ENCODE peak calls at places on chromosome 4, in four cellular contexts. Y is colonic mucosa, B is dorsolateral prefrontal cortex, G is tibial artery. J is an unnamed sample.

GRCh38 chr4:176886135-176886534 is 93.4 kb upstream of the VEGFC start:
- DNase-seq in G (no peak), Y (no peak), B (no peak), J (no peak)

GRCh38 chr4:70505152-70505748 is 13.1 kb upstream of the AMTN start:
- DNase-seq in G (no peak), B (peak), Y (peak), J (peak)

GRCh38 chr4:174522183-174523002 is at the start of gene HPGD:
- DNase-seq in B (no peak), Y (peak), G (peak), J (peak)

GRCh38 chr4:110157580-110157979 is 40.8 kb downstream of the ELOVL6 start:
- DNase-seq in G (no peak), B (no peak), Y (no peak), J (no peak)

GRCh38 chr4:111722321-111722720 is 422.9 kb upstream of the FAM241A start:
- DNase-seq in Y (no peak), G (no peak), B (no peak), J (no peak)

GRCh38 chr4:169252339-169253086 is 18.2 kb downstream of the SH3RF1 start:
- DNase-seq in Y (no peak), G (no peak), B (no peak), J (no peak)

GRCh38 chr4:38030023-38030422 is 69.8 kb downstream of the PTTG2 start:
- DNase-seq in Y (no peak), B (no peak), G (no peak), J (peak)

GRCh38 chr4:100590308-100590707 is 72.5 kb upstream of the EMCN start:
- DNase-seq in G (no peak), Y (no peak), B (no peak), J (peak)

GRCh38 chr4:73451404-73451803 is 15.4 kb downstream of the AFP start:
- DNase-seq in Y (no peak), B (no peak), G (no peak), J (no peak)

GRCh38 chr4:175807596-175807995 is 4.5 kb downstream of the GPM6A start:
- DNase-seq in B (no peak), Y (no peak), G (no peak), J (no peak)

GRCh38 chr4:111453216-111453615 is 692.0 kb upstream of the FAM241A start:
- DNase-seq in Y (no peak), G (no peak), B (no peak), J (no peak)

GRCh38 chr4:73653695-73654106 is 33.5 kb upstream of the RASSF6 start:
- DNase-seq in B (no peak), Y (peak), G (no peak), J (peak)

GRCh38 chr4:65651031-65651430 is 19.3 kb downstream of the EPHA5 start:
- DNase-seq in G (no peak), Y (no peak), B (no peak), J (no peak)

GRCh38 chr4:75858721-75859120 is 43.5 kb downstream of the PPEF2 start:
- DNase-seq in Y (no peak), G (no peak), B (no peak), J (no peak)

GRCh38 chr4:132592850-132593249 is 556.2 kb upstream of the PCDH10 start:
- DNase-seq in G (no peak), Y (no peak), B (no peak), J (no peak)

GRCh38 chr4:98890698-98891097 is 38.2 kb downstream of the EIF4E start:
- DNase-seq in G (no peak), Y (no peak), B (no peak), J (peak)

GRCh38 chr4:89788243-89789072 is 48.5 kb downstream of the SNCA start:
- DNase-seq in Y (no peak), G (no peak), B (no peak), J (no peak)

GRCh38 chr4:170139764-170140163 is 50.0 kb upstream of the AADAT start:
- DNase-seq in Y (no peak), G (no peak), B (no peak), J (peak)

GRCh38 chr4:95510145-95510544 is 38.6 kb downstream of the UNC5C start:
- DNase-seq in G (no peak), B (no peak), Y (no peak), J (peak)

GRCh38 chr4:186808635-186809018 is 85.0 kb upstream of the FAT1 start:
- DNase-seq in Y (no peak), B (no peak), G (no peak), J (peak)

GRCh38 chr4:38366451-38366850 is 297.5 kb upstream of the KLF3 start:
- DNase-seq in Y (peak), G (peak), B (no peak), J (no peak)

GRCh38 chr4:136036744-136037143 is 1495.5 kb downstream of the PCDH18 start:
- DNase-seq in Y (no peak), G (no peak), B (no peak), J (peak)

GRCh38 chr4:98262431-98262830 is 1.2 kb downstream of the RAP1GDS1 start:
- DNase-seq in B (no peak), G (no peak), Y (peak), J (peak)

GRCh38 chr4:88649716-88650115 is 47.9 kb downstream of the NAP1L5 start:
- DNase-seq in Y (no peak), G (no peak), B (no peak), J (no peak)

GRCh38 chr4:152073738-152074137 is 312.9 kb upstream of the GATB start:
- DNase-seq in Y (no peak), G (no peak), B (no peak), J (peak)

GRCh38 chr4:138235419-138235952 is 6.7 kb downstream of the SLC7A11 start:
- DNase-seq in Y (no peak), B (no peak), G (no peak), J (peak)

GRCh38 chr4:167380964-167381363 is 146.7 kb upstream of the SPOCK3 start:
- DNase-seq in G (no peak), B (no peak), Y (no peak), J (no peak)

GRCh38 chr4:7400671-7401298 is 33.9 kb downstream of the PSAPL1 start:
- DNase-seq in B (no peak), Y (no peak), G (no peak), J (no peak)

DNA sequence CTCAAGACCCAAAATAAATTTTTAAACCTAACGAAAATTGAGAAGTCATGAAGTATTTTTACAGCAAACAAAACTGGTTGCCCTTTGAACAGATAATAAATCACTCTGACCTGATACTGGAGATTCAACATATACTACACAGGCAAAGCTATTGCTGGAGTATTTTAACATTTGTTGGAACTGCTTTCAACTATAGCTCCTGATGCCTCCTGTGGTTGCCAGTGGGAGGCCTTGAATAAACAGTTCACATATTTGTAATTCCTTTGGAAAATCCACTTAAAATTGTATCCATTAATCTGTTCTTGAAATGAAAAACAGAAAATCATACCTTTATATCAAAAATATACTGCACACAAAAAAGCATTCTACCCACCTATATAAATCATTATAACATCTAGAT is 605.1 kb downstream of the KCTD8 start:
- DNase-seq in G (no peak), B (no peak), Y (no peak), J (no peak)
- TF ChIP-seq CTCF in G (no peak), B (no peak), Y (no peak), J (peak)

GRCh38 chr4:87420431-87420830 is 1.9 kb upstream of the NUDT9 start:
- DNase-seq in Y (no peak), B (no peak), G (no peak), J (no peak)

GRCh38 chr4:87426865-87427517 is 4.6 kb downstream of the NUDT9 start:
- DNase-seq in Y (no peak), B (no peak), G (no peak), J (no peak)

GRCh38 chr4:87422104-87423052 is at the start of gene NUDT9:
- DNase-seq in G (peak), Y (peak), B (peak), J (peak)

GRCh38 chr4:87425711-87426110 is 3.3 kb downstream of the NUDT9 start:
- DNase-seq in G (no peak), Y (no peak), B (no peak), J (peak)

DNA sequence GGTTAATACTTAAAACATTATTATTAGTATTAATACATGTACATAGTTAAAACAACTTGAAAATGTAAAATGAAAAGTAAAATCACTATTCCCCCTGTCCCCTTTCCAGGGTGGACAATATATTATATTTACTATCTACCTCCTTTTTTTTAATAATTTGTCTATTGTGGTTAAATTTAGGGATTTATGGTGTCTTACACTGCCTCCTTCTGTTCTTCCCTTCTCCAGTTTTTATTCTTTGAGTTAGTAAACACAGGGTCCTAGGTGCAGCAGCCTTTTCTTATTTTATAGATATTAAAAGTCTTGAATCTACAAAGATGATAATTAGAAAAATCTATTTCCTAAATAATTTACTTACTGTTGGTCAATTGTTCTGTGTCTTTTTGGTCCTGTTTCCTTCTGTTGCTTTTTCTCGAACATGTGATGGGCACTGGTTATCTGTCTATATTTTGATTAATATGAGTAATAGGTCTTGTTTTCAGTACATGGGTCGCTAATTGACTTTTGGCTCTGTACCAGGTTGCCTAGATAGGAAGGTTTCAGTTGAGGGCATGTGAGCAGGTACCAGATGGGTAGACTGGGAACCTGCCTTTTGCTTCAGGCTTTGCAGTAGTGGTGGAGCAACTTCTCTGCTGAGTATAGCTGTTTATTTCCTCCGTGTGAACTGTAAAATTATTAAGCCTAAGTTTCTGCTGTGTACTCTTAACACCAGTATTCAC is 1.1 kb downstream of the NUDT9 start:
- DNase-seq in G (no peak), Y (no peak), B (no peak), J (peak)
- TF ChIP-seq CTCF in G (no peak), Y (no peak), B (no peak), J (no peak)

GRCh38 chr4:181618896-181619295 is 624.3 kb upstream of the TENM3 start:
- DNase-seq in B (no peak), G (no peak), Y (no peak), J (no peak)
- TF ChIP-seq CTCF in B (no peak), G (no peak), Y (no peak), J (no peak)

GRCh38 chr4:85548116-85548515 is 73.2 kb downstream of the ARHGAP24 start:
- DNase-seq in G (no peak), Y (no peak), B (no peak), J (peak)
- TF ChIP-seq CTCF in G (no peak), Y (no peak), B (no peak), J (peak)

GRCh38 chr4:107666134-107666533 is 53.9 kb downstream of the PAPSS1 start:
- DNase-seq in G (no peak), Y (no peak), B (no peak), J (peak)
- TF ChIP-seq CTCF in G (peak), Y (no peak), B (peak), J (no peak)

GRCh38 chr4:33561259-33561658 is 2683.1 kb downstream of the ARAP2 start:
- DNase-seq in G (no peak), Y (no peak), B (no peak), J (no peak)

GRCh38 chr4:33566649-33567048 is 2677.7 kb downstream of the ARAP2 start:
- DNase-seq in G (no peak), Y (no peak), B (no peak), J (no peak)
- TF ChIP-seq CTCF in G (no peak), Y (no peak), B (no peak), J (no peak)